ENCODE peak calls at places on chromosomes 12 and 14, in seven cellular contexts. Y, E, O, D, B, V and F are unnamed samples.

GRCh38 chr14:74964787-74965769 is 9.7 kb upstream of the PGF start:
- DNase-seq in Y (no peak), E (no peak), O (no peak), D (no peak), B (no peak), V (no peak), F (no peak)

GRCh38 chr12:108821407-108822397 is 35.7 kb downstream of the SSH1 start:
- DNase-seq in Y (no peak), E (no peak), O (no peak), D (no peak), B (no peak), V (no peak), F (no peak)

GRCh38 chr14:72565200-72565599 is 328.7 kb downstream of the DPF3 start:
- DNase-seq in Y (no peak), E (no peak), O (no peak), D (no peak), B (no peak), V (no peak), F (no peak)

GRCh38 chr12:2336409-2336829 is 283.6 kb downstream of the CACNA1C start:
- DNase-seq in Y (no peak), E (no peak), O (no peak), D (no peak), B (no peak), V (no peak), F (no peak)

GRCh38 chr12:123126294-123127144 is 24.4 kb downstream of the PITPNM2 start:
- DNase-seq in Y (no peak), E (no peak), O (no peak), D (no peak), B (no peak), V (no peak), F (no peak)

GRCh38 chr12:50984899-50985298 is 32.6 kb downstream of the HIGD1C start:
- DNase-seq in Y (no peak), E (no peak), O (no peak), D (no peak), B (no peak), V (no peak), F (no peak)

GRCh38 chr12:442235-442884 is 17.4 kb upstream of the B4GALNT3 start:
- DNase-seq in Y (no peak), E (peak; percentile 65), O (peak; percentile 47), D (peak; percentile 52), B (peak; percentile 40), V (peak; percentile 18), F (no peak)

GRCh38 chr12:123808167-123808566 is 46.1 kb downstream of the DNAH10 start:
- DNase-seq in Y (no peak), E (no peak), O (no peak), D (no peak), B (no peak), V (no peak), F (no peak)